ENCODE peak calls at places on chromosome 5, in five cellular contexts. K, X, V, U and G are unnamed samples.

GRCh38 chr5:149452665-149453617 is 73.8 kb upstream of the IL17B start:
- DNase-seq in U (peak; percentile 87), X (no peak), V (no peak), K (no peak), G (peak; percentile 89)

GRCh38 chr5:42604171-42604711 is 152.4 kb upstream of the CCDC152 start:
- DNase-seq in X (no peak), V (no peak), K (no peak), U (no peak), G (no peak)

GRCh38 chr5:153753645-153754432 is 263.4 kb downstream of the GRIA1 start:
- DNase-seq in V (no peak), U (no peak), X (no peak), K (no peak), G (no peak)

GRCh38 chr5:106386287-106386686 is 1284.5 kb downstream of the EFNA5 start:
- DNase-seq in V (no peak), K (no peak), X (no peak), U (no peak), G (no peak)

GRCh38 chr5:108661590-108662219 is 86.0 kb upstream of the FER start:
- DNase-seq in K (no peak), U (peak; percentile 36), V (no peak), X (no peak), G (no peak)

GRCh38 chr5:6401410-6401809 is 23.1 kb upstream of the MED10 start:
- DNase-seq in X (no peak), U (no peak), V (no peak), K (no peak), G (no peak)

GRCh38 chr5:82641362-82641988 is 363.3 kb upstream of the RPS23 start:
- DNase-seq in U (peak; percentile 96), V (peak; percentile 73), K (peak; percentile 61), X (peak; percentile 31), G (peak; percentile 64)

GRCh38 chr5:136016945-136017530 is 11.8 kb upstream of the TGFBI start:
- DNase-seq in K (peak; percentile 15), X (no peak), V (peak; percentile 98), U (peak; percentile 85), G (no peak)

GRCh38 chr5:20524956-20525529 is 537.0 kb upstream of the CDH18 start:
- DNase-seq in X (no peak), V (no peak), K (no peak), U (no peak), G (no peak)

GRCh38 chr5:157651011-157651611 is 1.1 kb downstream of the SOX30 start:
- DNase-seq in X (no peak), U (no peak), V (no peak), K (no peak), G (peak; percentile 70)

GRCh38 chr5:158722940-158723339 is 376.8 kb downstream of the EBF1 start:
- DNase-seq in V (no peak), X (no peak), U (no peak), K (no peak), G (no peak)

GRCh38 chr5:11346336-11346735 is 557.9 kb downstream of the CTNND2 start:
- DNase-seq in X (no peak), V (no peak), K (no peak), U (no peak), G (no peak)

GRCh38 chr5:13704401-13704800 is 240.1 kb downstream of the DNAH5 start:
- DNase-seq in K (no peak), V (no peak), U (no peak), X (no peak), G (no peak)

GRCh38 chr5:143352691-143353090 is 50.8 kb downstream of the NR3C1 start:
- DNase-seq in U (no peak), K (peak; percentile 51), X (no peak), V (no peak), G (no peak)

GRCh38 chr5:91383956-91384300 is 811 bp upstream of the ARRDC3 start:
- DNase-seq in U (no peak), V (no peak), K (peak; percentile 41), X (no peak), G (no peak)

GRCh38 chr5:72746736-72747135 is 69.7 kb upstream of the TNPO1 start:
- DNase-seq in U (peak; percentile 5), K (no peak), V (no peak), X (no peak), G (no peak)

GRCh38 chr5:129972774-129973173 is 68.5 kb downstream of the CHSY3 start:
- DNase-seq in X (no peak), K (no peak), V (no peak), U (no peak), G (no peak)

GRCh38 chr5:130141689-130142320 is 237.5 kb downstream of the CHSY3 start:
- DNase-seq in X (peak; percentile 8), K (no peak), V (no peak), U (peak; percentile 42), G (no peak)

GRCh38 chr5:141942185-141942857 is 15.7 kb downstream of the PCDH12 start:
- DNase-seq in K (no peak), U (no peak), X (no peak), V (no peak), G (no peak)

GRCh38 chr5:110361501-110361900 is 365.0 kb downstream of the TMEM232 start:
- DNase-seq in U (no peak), K (no peak), V (no peak), X (no peak), G (no peak)

DNA sequence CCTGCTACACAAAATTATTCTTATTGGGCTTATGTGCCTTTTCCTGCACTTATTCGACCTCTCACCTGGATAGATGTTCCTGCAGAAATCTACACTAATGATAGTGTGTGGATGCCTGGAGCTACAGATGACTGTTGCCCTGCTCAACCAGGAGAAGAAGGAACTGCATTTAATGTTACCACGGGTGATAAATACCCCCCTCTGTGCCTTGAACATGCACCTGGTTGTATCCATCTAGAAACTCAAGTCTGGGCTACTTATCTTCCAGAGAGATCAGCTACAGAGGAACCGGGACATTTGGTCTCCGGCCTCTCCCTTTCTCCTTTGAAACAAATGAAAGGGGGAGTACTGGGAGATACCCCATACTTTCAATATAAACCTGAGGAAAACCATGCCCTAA is 54.5 kb downstream of the SH3PXD2B start:
- DNase-seq in U (no peak), K (no peak), V (no peak), X (no peak), G (no peak)
- H3K27ac ChIP-seq in U (no peak overlapping the region), K (no peak overlapping the region), V (no peak overlapping the region), X (no peak overlapping the region), G (no peak overlapping the region)

GRCh38 chr5:34687269-34688011 is 31.3 kb downstream of the RAI14 start:
- DNase-seq in X (peak; percentile 63), V (peak; percentile 28), K (no peak), U (no peak), G (no peak)
- H3K4me1 ChIP-seq in X (peaks cover 13% of the 10 kb centered on the region), V (peaks cover 36% of the 10 kb centered on the region), K (no peaks in the 10 kb centered on the region), U (peaks cover 18% of the 10 kb centered on the region), G (peaks cover 30% of the 10 kb centered on the region)

DNA sequence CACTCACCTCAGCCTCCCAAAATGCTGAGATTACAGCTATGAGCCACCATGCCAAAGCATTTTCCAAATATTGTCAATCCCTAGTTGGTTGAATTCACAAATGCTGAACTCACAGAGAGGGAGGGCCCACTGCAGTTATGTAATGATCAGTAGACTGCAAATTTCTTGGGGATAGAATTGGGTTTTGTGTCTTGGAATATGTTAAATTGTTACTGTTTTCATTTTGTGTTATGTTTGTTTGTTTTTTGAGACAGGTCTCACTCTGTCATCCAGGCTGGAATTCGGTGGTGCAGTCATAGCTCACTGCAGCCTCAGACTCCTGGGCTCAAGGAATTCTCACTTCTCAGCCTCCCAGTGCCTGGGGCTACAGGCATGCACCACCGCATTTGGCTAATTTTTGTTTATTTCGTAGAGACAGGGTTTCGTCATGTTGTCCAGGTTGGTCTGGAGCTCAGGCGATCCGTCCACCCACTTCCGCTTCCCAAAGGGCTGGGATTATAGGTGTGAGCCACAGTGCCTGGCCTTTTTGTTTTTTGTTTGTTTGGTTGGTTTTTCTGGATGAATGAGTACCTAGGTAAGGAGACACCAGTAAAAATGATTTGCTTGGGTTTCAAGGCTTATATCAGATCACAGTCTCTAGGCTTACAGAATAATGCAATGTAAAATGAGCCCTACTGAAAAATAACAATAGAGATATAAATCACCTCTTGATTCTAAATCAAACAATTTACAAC is 31.5 kb upstream of the LMNB1 start:
- DNase-seq in K (no peak), X (no peak), U (no peak), V (no peak), G (no peak)
- H3K9ac ChIP-seq in K (no peak overlapping the region), X (no peak overlapping the region), U (no peak overlapping the region), V (no peak overlapping the region), G (no peak overlapping the region)

GRCh38 chr5:55712023-55712859 is at the start of gene SLC38A9:
- DNase-seq in V (peak; percentile 83), K (peak; percentile 93), U (peak; percentile 92), X (peak; percentile 92), G (peak; percentile 98)
- H3K27ac ChIP-seq in V (no peak within 1 kb of the TSS), K (peak within 1 kb of the TSS; percentile 67), U (peak within 1 kb of the TSS; percentile 44), X (peak within 1 kb of the TSS; percentile 65), G (peak within 1 kb of the TSS; percentile 32)

DNA sequence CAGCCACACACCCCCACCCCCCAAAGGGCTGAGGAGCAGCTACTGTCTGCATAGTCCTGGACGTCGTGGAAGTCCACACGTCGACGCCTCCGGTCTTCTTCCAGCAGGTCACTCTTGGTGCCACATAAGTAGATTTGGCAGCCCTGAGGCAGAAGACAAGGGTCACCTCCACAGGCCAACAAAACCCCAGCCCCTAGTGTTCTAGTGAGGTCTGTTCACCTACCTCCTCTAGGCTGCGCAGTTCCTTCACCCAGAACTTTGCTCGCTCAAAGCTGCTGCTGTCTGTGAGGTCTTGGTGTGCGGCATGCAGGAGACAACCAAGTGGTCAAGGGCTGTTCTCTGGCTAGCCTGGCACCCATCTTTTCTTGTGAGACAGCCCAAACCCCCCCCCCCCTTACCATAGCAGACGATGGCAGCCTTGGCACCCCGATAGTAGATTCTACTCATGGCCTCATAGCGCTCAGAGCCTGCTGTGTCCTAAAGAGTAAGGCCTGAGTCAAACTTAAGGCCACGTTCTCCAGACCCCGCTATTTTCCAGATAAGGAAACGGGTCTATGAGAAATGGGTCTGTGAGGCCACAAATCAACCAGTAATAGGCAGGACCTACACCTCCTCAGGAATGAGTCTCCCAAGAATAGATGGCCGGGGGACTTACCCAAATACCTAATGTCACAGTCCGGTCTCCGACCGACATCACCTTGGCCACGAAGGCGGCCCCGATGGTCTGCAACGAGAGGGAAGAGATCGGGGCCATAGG is 987 bp downstream of the RAB24 start:
- DNase-seq in V (no peak), X (peak; percentile 32), U (peak; percentile 5), K (no peak), G (no peak)
- H3K4me1 ChIP-seq in V (peaks cover 19% of the 10 kb centered on the region), X (peaks cover 29% of the 10 kb centered on the region), U (peaks cover 15% of the 10 kb centered on the region), K (peaks cover 83% of the 10 kb centered on the region), G (peaks cover 4% of the 10 kb centered on the region)

DNA sequence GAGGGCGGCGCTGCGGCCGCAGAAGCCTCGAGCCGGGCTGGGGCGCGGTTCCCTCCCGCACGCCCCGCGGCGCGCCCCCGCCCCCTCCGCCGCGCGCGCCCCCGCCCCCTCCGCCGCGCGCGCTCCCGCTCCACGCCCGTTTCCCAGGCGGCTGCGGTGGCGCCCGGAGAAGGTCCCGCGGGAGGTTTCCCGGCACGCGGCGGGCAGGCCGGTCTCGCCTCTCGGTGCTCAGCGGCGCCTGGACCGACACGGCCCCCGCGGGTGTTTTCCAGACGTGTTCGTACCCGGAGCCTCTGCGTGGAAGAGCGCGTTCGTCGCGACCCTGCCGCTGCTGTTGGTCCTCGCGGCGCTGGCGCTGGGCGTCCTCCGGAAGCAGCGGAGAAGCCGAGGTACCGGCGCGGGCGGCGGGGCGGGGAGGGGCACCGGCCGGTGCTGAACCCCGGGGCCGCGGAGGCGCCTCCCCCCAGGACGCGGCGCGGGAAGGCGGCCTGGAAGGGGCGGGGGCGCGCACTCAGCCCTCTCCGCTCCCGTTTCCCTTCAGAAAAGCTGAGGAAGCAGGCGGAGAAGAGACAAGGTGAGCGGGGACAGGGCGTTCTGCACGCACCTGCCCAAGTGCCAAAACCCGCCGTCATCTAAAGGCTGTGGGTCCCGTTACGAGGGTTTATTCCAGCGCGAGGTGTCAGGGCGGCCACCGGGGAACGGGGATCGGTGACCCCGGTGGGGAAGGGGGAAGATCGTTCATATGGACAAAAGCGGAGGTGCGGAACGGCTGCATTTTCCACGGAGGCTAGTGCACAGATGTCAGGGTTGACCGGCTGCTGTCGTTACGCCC is 13.1 kb downstream of the BTNL9 start:
- DNase-seq in K (no peak), X (peak; percentile 94), U (no peak), V (no peak), G (no peak)
- H3K9ac ChIP-seq in K (no peak overlapping the region), X (peak overlapping the region; percentile 70), U (no peak overlapping the region), V (peak overlapping the region; percentile 56), G (no peak overlapping the region)